ENCODE peak calls at places on chromosomes 4 and X, in nine cellular contexts. L, Q, C, U, V, I, M, B and S are unnamed samples.

GRCh38 chrX:66015152-66015827 is 24.6 kb downstream of the VSIG4 start:
- DNase-seq in L (no peak), B (no peak), M (peak), Q (no peak), I (no peak), U (no peak), C (no peak), V (no peak), S (no peak)

GRCh38 chr4:2330119-2331042 is 68.5 kb upstream of the MXD4 start:
- DNase-seq in U (no peak), M (no peak), Q (no peak), V (no peak), I (no peak), C (no peak), L (no peak), B (no peak), S (no peak)

GRCh38 chr4:169099775-169100180 is 89.7 kb upstream of the CBR4 start:
- DNase-seq in Q (peak), C (no peak), U (no peak), I (no peak), B (no peak), V (no peak), L (no peak), M (no peak), S (no peak)

GRCh38 chrX:3066555-3066954 is 25.3 kb downstream of the ARSF start:
- DNase-seq in U (no peak), V (no peak), M (no peak), Q (peak), I (peak), B (no peak), L (no peak), C (no peak), S (no peak)

GRCh38 chrX:13369541-13370140 is 49.8 kb upstream of the ATXN3L start:
- DNase-seq in M (no peak), U (no peak), L (no peak), I (peak), C (peak), V (no peak), B (peak), Q (peak), S (no peak)

GRCh38 chrX:40278340-40279090 is 180.8 kb upstream of the BCOR start:
- DNase-seq in M (no peak), Q (no peak), L (no peak), B (no peak), V (peak), C (no peak), U (no peak), I (no peak), S (no peak)

GRCh38 chr4:149825336-149825735 is 9.7 kb upstream of the IQCM start:
- DNase-seq in I (no peak), V (no peak), C (no peak), L (no peak), Q (no peak), M (no peak), B (no peak), U (no peak), S (no peak)

GRCh38 chr4:82968972-82969371 is 41.7 kb downstream of the LIN54 start:
- DNase-seq in L (no peak), M (no peak), V (no peak), B (no peak), C (no peak), I (no peak), Q (no peak), U (no peak), S (no peak)

GRCh38 chr4:160038560-160038959 is 935.7 kb downstream of the RAPGEF2 start:
- DNase-seq in B (no peak), U (no peak), L (no peak), C (no peak), I (no peak), Q (peak), M (no peak), V (no peak), S (no peak)

GRCh38 chr4:1796486-1797204 is 3.6 kb downstream of the FGFR3 start:
- DNase-seq in C (no peak), M (no peak), L (no peak), Q (no peak), B (no peak), U (no peak), V (no peak), I (no peak), S (no peak)